ENCODE peak calls at places on chromosomes 6 and 20, in five cellular contexts. W is GM12878, I is H1, F is A549, J is K562. B is an unnamed sample.
A peak's percentile ranks its signal among the peaks of the same experiment; 100 is the strongest.

GRCh38 chr6:109241199-109241598 is 141.1 kb downstream of the CD164 start:
- DNase-seq in J (no peak), I (no peak), F (no peak), W (no peak), B (no peak)

GRCh38 chr20:20780127-20780822 is 67.8 kb upstream of the RALGAPA2 start:
- DNase-seq in W (peak; percentile 15), I (no peak), F (peak; percentile 28), J (no peak), B (peak; percentile 21)

GRCh38 chr6:89023591-89024441 is 56.7 kb upstream of the PNRC1 start:
- DNase-seq in I (no peak), W (no peak), J (no peak), F (no peak), B (no peak)

GRCh38 chr6:50958148-50958547 is 139.5 kb downstream of the TFAP2B start:
- DNase-seq in I (no peak), J (no peak), W (no peak), F (no peak), B (no peak)

GRCh38 chr6:3997144-3997770 is 81.7 kb downstream of the FAM217A start:
- DNase-seq in W (no peak), F (no peak), J (no peak), I (no peak), B (no peak)

GRCh38 chr20:38350879-38351775 is 4.8 kb downstream of the LBP start:
- DNase-seq in I (no peak), F (no peak), J (no peak), W (no peak), B (no peak)

GRCh38 chr6:17491416-17492142 is 98.2 kb downstream of the CAP2 start:
- DNase-seq in I (peak; percentile 14), F (no peak), J (no peak), W (no peak), B (no peak)

GRCh38 chr6:75848274-75848673 is 99.2 kb downstream of the MYO6 start:
- DNase-seq in W (no peak), F (no peak), I (no peak), J (no peak), B (no peak)

GRCh38 chr20:33635341-33635740 is 26.8 kb upstream of the C20orf144 start:
- DNase-seq in J (no peak), I (no peak), W (no peak), F (no peak), B (no peak)

GRCh38 chr6:107800564-107801164 is 23.4 kb downstream of the SCML4 start:
- DNase-seq in F (no peak), J (no peak), W (no peak), I (peak; percentile 33), B (peak; percentile 19)

DNA sequence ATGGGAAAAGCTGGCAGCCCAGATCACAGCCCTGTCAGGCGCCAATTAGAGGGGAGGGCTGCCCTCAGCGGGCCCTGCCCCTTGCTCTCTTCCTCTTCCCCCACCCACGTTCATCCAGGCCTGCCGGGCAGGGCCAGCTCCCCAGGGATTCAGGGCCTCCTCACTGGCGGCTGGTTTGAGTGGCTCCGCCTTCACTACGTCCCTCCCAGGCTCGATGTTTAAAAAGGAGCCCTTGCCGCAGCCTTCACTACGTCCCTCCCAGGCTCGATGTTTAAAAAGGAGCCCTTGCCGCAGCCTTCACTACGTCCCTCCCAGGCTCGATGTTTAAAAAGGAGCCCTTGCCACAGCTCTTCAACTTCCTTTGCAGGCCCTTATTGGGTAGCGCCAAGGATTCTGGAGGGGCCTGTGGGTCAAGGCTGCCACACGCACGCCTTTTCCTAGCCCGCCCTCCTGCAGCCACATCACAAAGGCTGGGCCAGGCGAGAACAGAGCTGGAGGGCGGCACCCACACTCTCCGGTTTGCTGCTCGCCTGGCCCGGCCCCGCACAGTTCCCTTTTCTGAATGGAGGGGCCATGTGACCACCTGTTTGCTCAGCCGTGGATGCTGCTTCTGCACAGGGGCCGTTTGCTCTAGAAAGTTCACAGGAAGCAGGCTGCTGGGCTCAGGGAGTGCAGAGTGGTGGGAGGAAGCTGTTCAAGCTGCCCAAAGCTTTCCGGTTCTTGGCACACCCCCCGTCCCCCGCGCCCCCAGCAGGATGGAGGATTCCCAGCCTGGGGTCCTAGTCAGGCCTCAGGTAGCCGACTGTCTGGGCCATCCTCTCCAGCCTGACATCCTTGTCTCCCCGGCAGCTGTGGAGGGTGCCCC is 1.6 kb downstream of the SLC17A9 start:
- DNase-seq in J (peak; percentile 50), F (no peak), W (peak; percentile 75), I (peak; percentile 67), B (peak; percentile 95)
- TF ChIP-seq KDM1A in J (no peak), F (no peak), W (no peak), I (no peak), B (no peak)

DNA sequence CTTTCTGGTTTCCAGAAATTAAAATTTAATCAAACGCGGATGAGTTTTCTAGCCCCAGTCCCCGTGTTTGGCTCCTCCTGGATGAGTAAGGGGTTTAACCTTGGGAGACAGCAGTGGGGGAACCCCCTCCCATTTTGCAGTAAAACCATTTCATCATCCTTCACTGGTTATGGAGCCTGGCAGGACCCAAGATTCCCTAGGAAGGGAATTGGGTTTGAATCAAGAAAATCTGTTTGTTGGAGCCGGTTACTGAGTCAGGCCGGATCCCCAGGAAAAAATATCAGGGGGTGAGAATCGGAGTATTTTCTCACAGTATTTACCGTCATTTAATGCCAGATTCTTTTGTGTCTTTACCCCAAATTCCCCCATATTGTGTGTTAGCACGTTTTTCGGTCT is 769 bp downstream of the YWHAB start:
- DNase-seq in I (no peak), F (no peak), W (no peak), J (no peak), B (no peak)
- TF ChIP-seq KDM1A in I (no peak), F (no peak), W (no peak), J (no peak), B (no peak)

GRCh38 chr20:2114990-2115681 is 13.5 kb downstream of the STK35 start:
- DNase-seq in J (no peak), I (no peak), W (no peak), F (no peak), B (no peak)
- TF ChIP-seq KDM1A in J (no peak), I (no peak), W (no peak), F (no peak), B (no peak)

DNA sequence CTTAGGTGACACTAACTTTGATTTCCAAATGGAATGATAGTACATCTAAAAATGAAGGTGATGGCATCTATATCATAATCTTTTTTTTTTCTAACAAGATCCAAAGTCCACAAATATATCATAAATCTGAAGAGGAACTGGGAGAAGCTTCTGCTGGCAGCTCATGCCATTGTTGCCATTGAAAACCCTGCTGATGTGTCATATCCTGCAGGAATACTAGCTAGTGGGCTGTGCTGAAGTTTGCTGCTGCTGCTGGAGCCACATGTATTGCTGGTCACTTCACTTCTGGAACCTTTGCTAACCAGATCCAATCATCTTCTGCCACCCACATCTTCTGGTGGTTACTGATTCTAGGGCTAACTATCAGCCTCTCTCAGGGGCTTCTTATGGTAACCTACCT is 27.4 kb upstream of the KHDC1 start:
- DNase-seq in F (no peak), I (no peak), J (no peak), W (no peak), B (no peak)
- TF ChIP-seq KDM1A in F (no peak), I (no peak), J (no peak), W (no peak), B (no peak)

GRCh38 chr6:8525370-8525769 is 90.0 kb upstream of the SLC35B3 start:
- DNase-seq in I (no peak), J (no peak), W (no peak), F (no peak), B (no peak)

GRCh38 chr6:8530775-8531435 is 95.6 kb upstream of the SLC35B3 start:
- DNase-seq in W (no peak), I (no peak), F (no peak), J (no peak), B (no peak)

GRCh38 chr6:8527818-8528217 is 92.5 kb upstream of the SLC35B3 start:
- DNase-seq in J (no peak), I (no peak), F (no peak), W (no peak), B (no peak)

GRCh38 chr6:8529250-8529649 is 93.9 kb upstream of the SLC35B3 start:
- DNase-seq in I (no peak), J (no peak), F (no peak), W (no peak), B (no peak)

GRCh38 chr6:8526619-8527018 is 91.3 kb upstream of the SLC35B3 start:
- DNase-seq in J (no peak), W (no peak), I (no peak), F (no peak), B (no peak)
- TF ChIP-seq KDM1A in J (no peak), W (no peak), I (no peak), F (no peak), B (no peak)

GRCh38 chr6:167713088-167713475 is 113.6 kb upstream of the AFDN start:
- DNase-seq in F (no peak), I (no peak), W (no peak), J (no peak), B (no peak)
- TF ChIP-seq KDM1A in F (no peak), I (no peak), W (no peak), J (no peak), B (no peak)

GRCh38 chr20:59751075-59751711 is 146.9 kb downstream of the PHACTR3 start:
- DNase-seq in J (peak; percentile 76), F (peak; percentile 68), W (peak; percentile 19), I (peak; percentile 84), B (peak; percentile 52)
- TF ChIP-seq KDM1A in J (no peak), F (no peak), W (no peak), I (no peak), B (no peak)

GRCh38 chr20:31967830-31968249 is at the start of gene XKR7:
- DNase-seq in I (peak; percentile 78), J (peak; percentile 56), F (no peak), W (no peak), B (no peak)
- TF ChIP-seq KDM1A in I (no peak), J (no peak), F (no peak), W (no peak), B (no peak)

GRCh38 chr6:111941686-111942330 is 68.6 kb upstream of the FYN start:
- DNase-seq in F (no peak), J (no peak), W (no peak), I (no peak), B (no peak)

GRCh38 chr6:111944541-111944940 is 71.3 kb upstream of the FYN start:
- DNase-seq in W (no peak), J (no peak), F (no peak), I (no peak), B (no peak)

GRCh38 chr6:111943273-111943672 is 70.0 kb upstream of the FYN start:
- DNase-seq in I (no peak), W (no peak), F (no peak), J (no peak), B (no peak)

GRCh38 chr6:111942561-111942960 is 69.3 kb upstream of the FYN start:
- DNase-seq in W (no peak), F (no peak), J (no peak), I (no peak), B (no peak)

GRCh38 chr6:111943723-111944122 is 70.5 kb upstream of the FYN start:
- DNase-seq in J (no peak), F (no peak), I (no peak), W (no peak), B (no peak)
- TF ChIP-seq KDM1A in J (no peak), F (no peak), I (no peak), W (no peak), B (no peak)